ENCODE peak calls at places on chromosomes 6 and 20, in four cellular contexts. E is HepG2, T is GM12878, V is K562. A is an unnamed sample.

GRCh38 chr20:53575481-53576194 is 18.0 kb downstream of the ZNF217 start:
- DNase-seq in E (no peak), T (no peak), V (no peak), A (no peak)

GRCh38 chr6:109224994-109225393 is 129.7 kb downstream of the CEP57L1 start:
- DNase-seq in T (no peak), V (no peak), E (no peak), A (no peak)

GRCh38 chr20:856361-856775 is 22.9 kb downstream of the FAM110A start:
- DNase-seq in V (no peak), T (no peak), E (no peak), A (no peak)

GRCh38 chr6:126308367-126308766 is 31.5 kb upstream of the CENPW start:
- DNase-seq in V (no peak), T (no peak), E (no peak), A (no peak)

GRCh38 chr6:8857160-8857559 is 421.8 kb upstream of the SLC35B3 start:
- DNase-seq in E (no peak), T (no peak), V (no peak), A (no peak)

GRCh38 chr6:119672725-119673124 is 323.2 kb upstream of the MAN1A1 start:
- DNase-seq in T (no peak), V (no peak), E (no peak), A (no peak)

GRCh38 chr6:131813991-131814390 is 6.2 kb downstream of the ENPP1 start:
- DNase-seq in V (no peak), E (no peak), T (no peak), A (no peak)

GRCh38 chr20:61438285-61438684 is 186.2 kb downstream of the CDH4 start:
- DNase-seq in V (no peak), T (no peak), E (no peak), A (no peak)

GRCh38 chr20:60066438-60066823 is 108.2 kb downstream of the CDH26 start:
- DNase-seq in T (no peak), V (no peak), E (no peak), A (no peak)

GRCh38 chr6:149213829-149214228 is 103.7 kb upstream of the TAB2 start:
- DNase-seq in E (no peak), T (no peak), V (no peak), A (no peak)

GRCh38 chr20:50313827-50314226 is 123.2 kb downstream of the CEBPB start:
- DNase-seq in T (no peak), E (no peak), V (no peak), A (no peak)

GRCh38 chr6:158703840-158704822 is 54.3 kb downstream of the SYTL3 start:
- DNase-seq in T (no peak), V (peak), E (peak), A (peak)

GRCh38 chr6:106089981-106090380 is 3.8 kb downstream of the PRDM1 start:
- DNase-seq in E (no peak), V (no peak), T (no peak), A (no peak)

GRCh38 chr6:90413867-90414266 is 117.2 kb upstream of the BACH2 start:
- DNase-seq in E (no peak), V (peak), T (no peak), A (peak)
- H3K4me2 ChIP-seq in E (no peak), V (no peak), T (no peak), A (peak)

GRCh38 chr6:53159558-53159957 is 10.9 kb upstream of the GCM1 start:
- DNase-seq in T (no peak), V (no peak), E (peak), A (no peak)
- TF ChIP-seq BRCA1 in T (no peak), V (no peak), E (no peak), A (no peak)

DNA sequence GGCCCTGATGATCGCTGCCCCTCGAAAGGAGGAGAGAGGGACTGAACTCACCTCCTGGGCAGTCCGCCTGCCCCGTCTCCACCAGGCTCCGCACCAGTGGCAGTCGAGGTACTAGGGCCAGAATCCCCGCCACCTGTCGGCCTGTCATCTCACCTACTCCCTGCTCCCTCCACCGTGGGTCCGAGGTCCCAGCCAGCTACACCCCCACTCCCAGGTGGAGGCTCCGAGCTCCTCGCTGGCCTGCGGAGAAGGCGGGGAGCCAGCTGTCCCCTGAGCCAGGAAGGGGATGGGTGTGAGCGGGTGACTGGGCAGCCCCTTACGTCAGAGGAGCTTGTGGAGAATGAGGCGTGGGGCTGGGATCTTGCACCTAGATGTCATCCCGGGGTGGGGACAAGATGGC is 1066.5 kb upstream of the MANEA start:
- DNase-seq in T (no peak), E (no peak), V (no peak), A (no peak)
- H3K4me2 ChIP-seq in T (no peak), E (no peak), V (no peak), A (no peak)

DNA sequence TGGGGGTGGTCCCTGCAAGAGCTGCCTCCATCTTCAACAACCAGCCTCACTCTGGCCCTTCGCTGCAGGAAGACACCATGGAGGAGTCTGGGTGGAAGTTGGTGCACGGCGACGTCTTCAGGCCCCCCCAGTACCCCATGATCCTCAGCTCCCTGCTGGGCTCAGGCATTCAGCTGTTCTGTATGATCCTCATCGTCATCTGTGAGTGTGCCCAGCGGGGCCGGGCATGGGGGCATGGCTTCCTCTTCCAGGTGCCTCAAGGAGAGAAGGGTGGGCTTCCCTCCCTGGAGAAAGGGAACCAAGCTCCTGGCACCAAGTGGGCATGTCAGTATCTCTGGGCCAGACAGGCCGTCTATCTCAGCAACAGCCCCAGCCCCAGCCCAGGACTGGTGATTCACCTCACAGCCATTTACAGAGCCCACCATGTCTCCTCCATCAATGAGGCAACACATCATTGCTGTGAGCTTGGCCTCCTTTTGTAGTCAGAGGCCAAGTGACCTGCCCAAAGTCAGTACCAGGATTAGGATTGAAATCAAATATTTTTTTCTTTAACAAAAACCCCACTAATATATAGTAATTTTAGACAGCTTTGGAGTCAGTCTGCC is 40.2 kb downstream of the TM9SF4 start:
- DNase-seq in V (no peak), T (no peak), E (no peak), A (no peak)
- TF ChIP-seq BRCA1 in V (no peak), T (no peak), E (no peak), A (no peak)

DNA sequence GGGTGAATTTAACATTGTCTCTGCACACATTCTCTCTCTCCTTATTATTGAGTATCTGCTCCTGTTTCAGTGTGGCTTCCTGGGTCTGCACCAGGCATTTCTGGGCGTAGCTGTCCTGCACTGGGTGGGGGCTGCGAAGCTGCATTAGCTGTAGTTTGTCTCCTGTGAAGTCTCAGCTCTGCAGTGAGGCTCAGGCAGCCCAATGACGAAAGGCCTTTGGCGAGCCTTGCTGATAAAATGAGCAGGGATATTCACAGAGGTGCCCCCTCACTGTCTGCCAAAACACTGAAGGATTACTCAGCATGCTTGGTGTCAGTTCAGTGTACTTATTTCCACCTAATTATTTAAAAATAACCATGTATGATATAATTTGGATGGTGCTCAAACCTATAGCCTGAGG is 73.5 kb downstream of the ECT2L start:
- DNase-seq in V (no peak), T (no peak), E (no peak), A (no peak)
- H3K4me2 ChIP-seq in V (no peak), T (no peak), E (no peak), A (no peak)

DNA sequence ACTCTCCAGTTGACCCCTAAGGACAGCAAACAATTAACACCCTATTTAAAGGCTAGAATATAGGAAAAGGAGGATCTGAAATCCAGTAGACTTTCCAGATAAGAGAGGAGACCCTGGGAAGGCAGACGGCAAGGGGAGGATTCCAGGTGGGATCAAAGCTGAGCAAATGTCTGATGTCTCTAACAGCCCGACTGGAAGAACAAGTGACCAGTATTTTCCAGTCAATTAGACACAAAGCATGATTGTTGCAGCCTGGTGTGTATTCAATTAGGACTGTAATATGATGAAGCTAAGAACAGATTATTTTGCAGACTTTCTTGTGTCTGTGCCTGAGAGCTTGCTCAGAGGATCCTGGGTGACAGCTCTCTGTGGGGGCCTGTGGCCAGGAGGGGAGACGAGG is 471.7 kb upstream of the AGPAT4 start:
- DNase-seq in V (no peak), E (no peak), T (no peak), A (no peak)
- TF ChIP-seq BRCA1 in V (no peak), E (no peak), T (no peak), A (no peak)

GRCh38 chr6:45432944-45433343 is 55.2 kb upstream of the SUPT3H start:
- DNase-seq in E (no peak), V (peak), T (no peak), A (no peak)
- H3K4me2 ChIP-seq in E (no peak), V (no peak), T (no peak), A (no peak)

GRCh38 chr6:168368063-168368835 is 48.7 kb upstream of the DACT2 start:
- DNase-seq in V (no peak), T (no peak), E (no peak), A (no peak)

GRCh38 chr6:168365422-168366165 is 46.0 kb upstream of the DACT2 start:
- DNase-seq in V (no peak), E (no peak), T (no peak), A (no peak)

GRCh38 chr6:168364793-168365421 is 45.3 kb upstream of the DACT2 start:
- DNase-seq in V (no peak), E (no peak), T (no peak), A (no peak)

GRCh38 chr6:168367285-168367720 is 47.7 kb upstream of the DACT2 start:
- DNase-seq in E (no peak), T (no peak), V (no peak), A (no peak)

GRCh38 chr6:168366473-168366872 is 46.9 kb upstream of the DACT2 start:
- DNase-seq in T (no peak), E (no peak), V (no peak), A (no peak)
- TF ChIP-seq BRCA1 in T (no peak), E (no peak), V (no peak), A (no peak)

DNA sequence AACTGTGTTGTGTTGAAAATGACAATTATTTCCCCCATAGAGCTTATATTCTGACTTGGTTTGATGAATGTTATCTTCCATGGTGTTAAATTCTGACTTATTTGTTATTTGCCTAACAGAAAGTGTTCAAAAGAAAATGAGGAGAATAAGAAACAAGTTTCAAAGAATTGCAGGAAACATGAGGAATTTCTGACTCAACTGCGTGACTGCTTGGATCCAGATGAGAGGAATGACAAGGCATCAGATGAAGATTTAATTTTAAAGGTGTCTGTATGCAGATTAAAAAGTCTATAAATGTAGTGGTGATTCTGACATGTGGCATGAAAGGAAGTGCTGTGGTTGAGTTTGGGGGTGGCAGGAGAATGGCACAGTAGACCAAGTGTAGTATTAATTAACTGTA is 50.6 kb downstream of the CCDC170 start:
- DNase-seq in V (no peak), T (no peak), E (no peak), A (no peak)
- H3K4me2 ChIP-seq in V (no peak), T (no peak), E (no peak), A (no peak)

GRCh38 chr6:151022492-151022891 is 157.0 kb downstream of the MTHFD1L start:
- DNase-seq in E (no peak), T (no peak), V (no peak), A (no peak)

GRCh38 chr6:151025076-151025475 is 159.6 kb downstream of the MTHFD1L start:
- DNase-seq in V (no peak), E (no peak), T (no peak), A (no peak)

GRCh38 chr6:151023346-151023745 is 157.8 kb downstream of the MTHFD1L start:
- DNase-seq in T (no peak), E (no peak), V (no peak), A (no peak)

GRCh38 chr6:151026021-151026663 is 160.6 kb downstream of the MTHFD1L start:
- DNase-seq in V (no peak), T (no peak), E (no peak), A (no peak)

DNA sequence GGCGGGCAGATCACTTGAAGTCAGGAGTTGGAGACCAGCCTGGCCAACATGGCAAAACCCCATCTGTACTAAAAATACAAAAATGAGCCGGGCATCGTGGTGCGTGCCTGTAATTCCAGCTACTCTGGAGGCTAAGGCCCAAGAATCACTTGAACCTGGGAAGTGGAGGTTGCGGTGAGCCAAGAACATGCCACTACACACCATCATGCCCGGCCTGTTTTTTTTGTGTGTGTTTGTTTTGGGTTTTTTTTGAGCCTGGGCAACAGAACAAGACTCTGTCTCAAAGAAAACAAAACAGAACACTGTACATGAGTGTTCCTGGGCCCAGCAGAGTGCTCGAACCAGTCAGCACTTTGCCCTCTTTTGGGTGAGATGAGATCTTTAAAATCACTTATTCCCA is 159.1 kb downstream of the MTHFD1L start:
- DNase-seq in T (no peak), V (no peak), E (no peak), A (no peak)
- TF ChIP-seq BRCA1 in T (no peak), V (no peak), E (no peak), A (no peak)

A was measured in H1.